ENCODE peak calls at places on chromosomes 5 and 9, in five cellular contexts. One of them, this sample, is unnamed.

GRCh38 chr5:110477923-110478322 is 248.5 kb downstream of the TMEM232 start:
- DNase-seq in GM23338: no peak
- DNase-seq in thoracic aorta: no peak
- DNase-seq in neuronal stem cell: no peak
- DNase-seq in cardiac muscle cell: no peak
- DNase-seq in this sample: peak; percentile 2

GRCh38 chr9:15404171-15404570 is 18.5 kb upstream of the SNAPC3 start:
- DNase-seq in GM23338: no peak
- DNase-seq in thoracic aorta: peak; percentile 69
- DNase-seq in neuronal stem cell: no peak
- DNase-seq in cardiac muscle cell: no peak
- DNase-seq in this sample: no peak

GRCh38 chr5:160548949-160549665 is 127.5 kb downstream of the PTTG1 start:
- DNase-seq in GM23338: no peak
- DNase-seq in thoracic aorta: no peak
- DNase-seq in neuronal stem cell: no peak
- DNase-seq in cardiac muscle cell: no peak
- DNase-seq in this sample: no peak

GRCh38 chr5:132254321-132254977 is 3.0 kb upstream of the PDLIM4 start:
- DNase-seq in GM23338: no peak
- DNase-seq in thoracic aorta: no peak
- DNase-seq in neuronal stem cell: no peak
- DNase-seq in cardiac muscle cell: no peak
- DNase-seq in this sample: no peak

GRCh38 chr9:93467062-93467416 is 13.7 kb upstream of the FAM120AOS start:
- DNase-seq in GM23338: no peak
- DNase-seq in thoracic aorta: no peak
- DNase-seq in neuronal stem cell: no peak
- DNase-seq in cardiac muscle cell: no peak
- DNase-seq in this sample: peak; percentile 52

GRCh38 chr5:75363726-75364495 is 26.9 kb downstream of the HMGCR start:
- DNase-seq in GM23338: peak; percentile 26
- DNase-seq in thoracic aorta: no peak
- DNase-seq in neuronal stem cell: no peak
- DNase-seq in cardiac muscle cell: no peak
- DNase-seq in this sample: no peak

GRCh38 chr5:124057815-124058231 is 545.8 kb downstream of the CSNK1G3 start:
- DNase-seq in GM23338: no peak
- DNase-seq in thoracic aorta: no peak
- DNase-seq in neuronal stem cell: no peak
- DNase-seq in cardiac muscle cell: no peak
- DNase-seq in this sample: no peak

GRCh38 chr9:89868100-89868499 is 263.3 kb downstream of the GADD45G start:
- DNase-seq in GM23338: no peak
- DNase-seq in thoracic aorta: no peak
- DNase-seq in neuronal stem cell: no peak
- DNase-seq in cardiac muscle cell: no peak
- DNase-seq in this sample: no peak

GRCh38 chr5:104146652-104147051 is 584.1 kb upstream of the NUDT12 start:
- DNase-seq in GM23338: no peak
- DNase-seq in thoracic aorta: no peak
- DNase-seq in neuronal stem cell: no peak
- DNase-seq in cardiac muscle cell: no peak
- DNase-seq in this sample: no peak

GRCh38 chr5:13108281-13108680 is 836.2 kb downstream of the DNAH5 start:
- DNase-seq in GM23338: no peak
- DNase-seq in thoracic aorta: no peak
- DNase-seq in neuronal stem cell: no peak
- DNase-seq in cardiac muscle cell: no peak
- DNase-seq in this sample: no peak

GRCh38 chr5:120035181-120035580 is 405.8 kb downstream of the FAM170A start:
- DNase-seq in GM23338: no peak
- DNase-seq in thoracic aorta: no peak
- DNase-seq in neuronal stem cell: no peak
- DNase-seq in cardiac muscle cell: no peak
- DNase-seq in this sample: no peak

GRCh38 chr5:142439208-142439607 is 114.4 kb upstream of the SPRY4 start:
- DNase-seq in GM23338: no peak
- DNase-seq in thoracic aorta: no peak
- DNase-seq in neuronal stem cell: no peak
- DNase-seq in cardiac muscle cell: no peak
- DNase-seq in this sample: no peak

GRCh38 chr9:135582966-135583685 is 21.6 kb downstream of the PAEP start:
- DNase-seq in GM23338: no peak
- DNase-seq in thoracic aorta: no peak
- DNase-seq in neuronal stem cell: no peak
- DNase-seq in cardiac muscle cell: no peak
- DNase-seq in this sample: no peak

GRCh38 chr9:127509261-127509954 is 58.1 kb downstream of the LRSAM1 start:
- DNase-seq in GM23338: no peak
- DNase-seq in thoracic aorta: no peak
- DNase-seq in neuronal stem cell: no peak
- DNase-seq in cardiac muscle cell: peak; percentile 31
- DNase-seq in this sample: no peak

GRCh38 chr9:82924243-82924605 is 138.7 kb downstream of the RASEF start:
- DNase-seq in GM23338: no peak
- DNase-seq in thoracic aorta: no peak
- DNase-seq in neuronal stem cell: peak; percentile 24
- DNase-seq in cardiac muscle cell: no peak
- DNase-seq in this sample: no peak

GRCh38 chr5:54090495-54091084 is 219.8 kb downstream of the ARL15 start:
- DNase-seq in GM23338: peak; percentile 27
- DNase-seq in thoracic aorta: no peak
- DNase-seq in neuronal stem cell: no peak
- DNase-seq in cardiac muscle cell: no peak
- DNase-seq in this sample: no peak

GRCh38 chr5:77168187-77168883 is 42.1 kb upstream of the PDE8B start:
- DNase-seq in GM23338: no peak
- DNase-seq in thoracic aorta: no peak
- DNase-seq in neuronal stem cell: no peak
- DNase-seq in cardiac muscle cell: no peak
- DNase-seq in this sample: no peak

GRCh38 chr5:141392429-141393198 is at the start of gene PCDHGA8:
- DNase-seq in GM23338: no peak
- DNase-seq in thoracic aorta: no peak
- DNase-seq in neuronal stem cell: no peak
- DNase-seq in cardiac muscle cell: no peak
- DNase-seq in this sample: no peak

GRCh38 chr9:72169185-72169584 is 19.9 kb downstream of the GDA start:
- DNase-seq in GM23338: no peak
- DNase-seq in thoracic aorta: no peak
- DNase-seq in neuronal stem cell: no peak
- DNase-seq in cardiac muscle cell: no peak
- DNase-seq in this sample: no peak

GRCh38 chr5:9781882-9782281 is 151.7 kb upstream of the TAS2R1 start:
- DNase-seq in GM23338: no peak
- DNase-seq in thoracic aorta: no peak
- DNase-seq in neuronal stem cell: no peak
- DNase-seq in cardiac muscle cell: no peak
- DNase-seq in this sample: no peak
- H3K27ac ChIP-seq in GM23338: no peak overlapping the region
- H3K27ac ChIP-seq in thoracic aorta: no peak overlapping the region
- H3K27ac ChIP-seq in neuronal stem cell: no peak overlapping the region
- H3K27ac ChIP-seq in cardiac muscle cell: no peak overlapping the region
- H3K27ac ChIP-seq in this sample: no peak overlapping the region

GRCh38 chr9:131622536-131622935 is 77.2 kb downstream of the PRRT1B start:
- DNase-seq in GM23338: no peak
- DNase-seq in thoracic aorta: no peak
- DNase-seq in neuronal stem cell: no peak
- DNase-seq in cardiac muscle cell: no peak
- DNase-seq in this sample: no peak

GRCh38 chr9:131619680-131620079 is 74.4 kb downstream of the PRRT1B start:
- DNase-seq in GM23338: no peak
- DNase-seq in thoracic aorta: no peak
- DNase-seq in neuronal stem cell: no peak
- DNase-seq in cardiac muscle cell: no peak
- DNase-seq in this sample: no peak

GRCh38 chr9:131621551-131622321 is 76.4 kb downstream of the PRRT1B start:
- DNase-seq in GM23338: no peak
- DNase-seq in thoracic aorta: no peak
- DNase-seq in neuronal stem cell: no peak
- DNase-seq in cardiac muscle cell: no peak
- DNase-seq in this sample: no peak

GRCh38 chr9:131618785-131619184 is 73.5 kb downstream of the PRRT1B start:
- DNase-seq in GM23338: no peak
- DNase-seq in thoracic aorta: no peak
- DNase-seq in neuronal stem cell: no peak
- DNase-seq in cardiac muscle cell: no peak
- DNase-seq in this sample: no peak

DNA sequence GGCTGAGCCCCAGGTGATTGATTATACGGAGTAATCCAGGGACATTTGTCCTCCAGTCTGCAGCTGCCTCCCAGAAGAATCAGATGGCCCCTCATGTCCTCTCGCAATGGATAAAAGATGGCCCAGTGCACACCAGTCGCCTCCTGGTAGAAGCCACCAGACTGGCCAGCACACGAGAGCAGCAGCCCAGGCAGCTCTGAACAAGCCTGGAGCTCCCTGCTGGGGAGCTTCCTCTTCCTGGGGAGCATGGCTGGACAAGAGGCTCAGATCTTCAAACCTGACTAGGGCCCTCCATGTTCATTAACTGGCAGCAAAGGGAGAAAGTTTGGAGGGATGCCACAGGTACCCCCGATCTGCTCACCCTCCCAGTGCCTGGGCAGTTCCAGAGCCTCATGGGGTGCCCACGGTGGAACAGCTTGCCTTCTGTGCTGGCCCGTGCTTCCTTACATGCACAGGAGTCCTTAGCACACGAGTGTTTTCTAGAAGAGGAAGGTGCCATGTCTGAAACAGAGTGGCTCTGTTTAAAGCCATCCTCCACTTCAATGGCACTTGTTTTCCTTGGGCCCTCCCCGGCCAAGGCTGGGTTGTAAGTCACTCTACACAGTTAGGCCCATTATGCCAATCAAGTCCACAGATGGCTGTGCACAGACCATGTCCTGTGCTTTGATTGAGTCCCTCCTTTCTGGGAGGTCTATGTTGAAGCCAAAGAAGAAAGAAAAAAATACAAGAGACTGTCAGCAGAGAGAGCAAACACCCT is 75.6 kb downstream of the PRRT1B start:
- DNase-seq in GM23338: no peak
- DNase-seq in thoracic aorta: no peak
- DNase-seq in neuronal stem cell: no peak
- DNase-seq in cardiac muscle cell: no peak
- DNase-seq in this sample: no peak
- H3K4me3 ChIP-seq in GM23338: no peak overlapping the region
- H3K4me3 ChIP-seq in thoracic aorta: no peak overlapping the region
- H3K4me3 ChIP-seq in neuronal stem cell: no peak overlapping the region
- H3K4me3 ChIP-seq in cardiac muscle cell: no peak overlapping the region
- H3K4me3 ChIP-seq in this sample: no peak overlapping the region

DNA sequence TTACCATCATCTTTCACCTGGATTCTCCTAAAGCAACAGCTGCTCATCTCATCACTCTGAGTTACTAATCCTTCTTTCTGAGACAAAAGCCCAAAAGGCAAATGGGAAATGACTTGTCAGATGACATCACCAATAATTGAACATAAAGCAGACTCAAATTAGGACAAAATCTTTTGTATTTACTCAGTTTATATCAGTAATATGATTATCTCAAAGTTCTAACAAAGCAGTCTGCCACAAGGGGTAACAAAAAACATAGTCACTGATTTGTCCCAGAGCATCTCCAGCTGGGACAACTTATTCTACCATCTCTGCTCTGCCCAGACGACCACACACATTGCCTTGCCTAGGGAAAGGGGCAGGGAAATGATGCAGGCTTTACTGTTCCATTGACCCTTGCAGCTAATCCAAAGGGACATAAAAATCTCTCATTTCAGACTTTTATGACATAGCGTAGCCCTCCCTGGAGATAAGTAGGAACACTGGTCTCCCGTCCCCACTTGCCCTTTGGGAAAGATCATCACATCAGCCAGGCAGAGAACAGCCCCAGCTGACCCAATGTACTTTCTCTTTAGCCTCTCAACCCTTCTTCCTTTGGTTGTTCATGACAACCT is 249.5 kb upstream of the PTGER4 start:
- DNase-seq in GM23338: no peak
- DNase-seq in thoracic aorta: no peak
- DNase-seq in neuronal stem cell: no peak
- DNase-seq in cardiac muscle cell: no peak
- DNase-seq in this sample: no peak
- H3K27ac ChIP-seq in GM23338: no peak overlapping the region
- H3K27ac ChIP-seq in thoracic aorta: no peak overlapping the region
- H3K27ac ChIP-seq in neuronal stem cell: no peak overlapping the region
- H3K27ac ChIP-seq in cardiac muscle cell: no peak overlapping the region
- H3K27ac ChIP-seq in this sample: no peak overlapping the region

GRCh38 chr5:83484294-83484693 is 12.8 kb downstream of the VCAN start:
- DNase-seq in GM23338: no peak
- DNase-seq in thoracic aorta: no peak
- DNase-seq in neuronal stem cell: no peak
- DNase-seq in cardiac muscle cell: no peak
- DNase-seq in this sample: no peak
- H3K4me3 ChIP-seq in GM23338: no peak overlapping the region
- H3K4me3 ChIP-seq in thoracic aorta: no peak overlapping the region
- H3K4me3 ChIP-seq in neuronal stem cell: no peak overlapping the region
- H3K4me3 ChIP-seq in cardiac muscle cell: no peak overlapping the region
- H3K4me3 ChIP-seq in this sample: no peak overlapping the region

GRCh38 chr5:173484569-173484968 is 131.9 kb downstream of the BOD1 start:
- DNase-seq in GM23338: peak; percentile 29
- DNase-seq in thoracic aorta: no peak
- DNase-seq in neuronal stem cell: no peak
- DNase-seq in cardiac muscle cell: no peak
- DNase-seq in this sample: no peak
- H3K27ac ChIP-seq in GM23338: no peak overlapping the region
- H3K27ac ChIP-seq in thoracic aorta: no peak overlapping the region
- H3K27ac ChIP-seq in neuronal stem cell: no peak overlapping the region
- H3K27ac ChIP-seq in cardiac muscle cell: no peak overlapping the region
- H3K27ac ChIP-seq in this sample: no peak overlapping the region

GRCh38 chr5:7873216-7873615 is 4.3 kb downstream of the MTRR start:
- DNase-seq in GM23338: no peak
- DNase-seq in thoracic aorta: no peak
- DNase-seq in neuronal stem cell: no peak
- DNase-seq in cardiac muscle cell: no peak
- DNase-seq in this sample: no peak

GRCh38 chr5:7874639-7875038 is 5.7 kb downstream of the MTRR start:
- DNase-seq in GM23338: no peak
- DNase-seq in thoracic aorta: no peak
- DNase-seq in neuronal stem cell: no peak
- DNase-seq in cardiac muscle cell: no peak
- DNase-seq in this sample: no peak

GRCh38 chr5:7875151-7875550 is 6.2 kb downstream of the MTRR start:
- DNase-seq in GM23338: no peak
- DNase-seq in thoracic aorta: no peak
- DNase-seq in neuronal stem cell: no peak
- DNase-seq in cardiac muscle cell: no peak
- DNase-seq in this sample: no peak

GRCh38 chr5:7871560-7872113 is 2.7 kb downstream of the MTRR start:
- DNase-seq in GM23338: no peak
- DNase-seq in thoracic aorta: no peak
- DNase-seq in neuronal stem cell: no peak
- DNase-seq in cardiac muscle cell: no peak
- DNase-seq in this sample: no peak

GRCh38 chr5:7872517-7873149 is 3.7 kb downstream of the MTRR start:
- DNase-seq in GM23338: no peak
- DNase-seq in thoracic aorta: no peak
- DNase-seq in neuronal stem cell: no peak
- DNase-seq in cardiac muscle cell: no peak
- DNase-seq in this sample: no peak
- H3K4me3 ChIP-seq in GM23338: no peak overlapping the region
- H3K4me3 ChIP-seq in thoracic aorta: no peak overlapping the region
- H3K4me3 ChIP-seq in neuronal stem cell: no peak overlapping the region
- H3K4me3 ChIP-seq in cardiac muscle cell: no peak overlapping the region
- H3K4me3 ChIP-seq in this sample: no peak overlapping the region

GRCh38 chr5:177459357-177459756 is 12.7 kb downstream of the PRR7 start:
- DNase-seq in GM23338: no peak
- DNase-seq in thoracic aorta: no peak
- DNase-seq in neuronal stem cell: no peak
- DNase-seq in cardiac muscle cell: no peak
- DNase-seq in this sample: no peak
- H3K27ac ChIP-seq in GM23338: no peak overlapping the region
- H3K27ac ChIP-seq in thoracic aorta: no peak overlapping the region
- H3K27ac ChIP-seq in neuronal stem cell: no peak overlapping the region
- H3K27ac ChIP-seq in cardiac muscle cell: no peak overlapping the region
- H3K27ac ChIP-seq in this sample: no peak overlapping the region

This sample was measured in SK-N-MC.